ENCODE peak calls at places on chromosomes 4 and X, in ten cellular contexts. One of them, this sample, is unnamed.

GRCh38 chr4:95129036-95129435 is 371.3 kb downstream of the BMPR1B start:
- DNase-seq in lower lobe of right lung: no peak
- DNase-seq in kidney: no peak
- DNase-seq in AG09309: no peak
- DNase-seq in A673: peak; percentile 35
- DNase-seq in cardiac fibroblast: peak; percentile 62
- DNase-seq in foreskin fibroblast: no peak
- DNase-seq in AG04449: no peak
- DNase-seq in tibial nerve: no peak
- DNase-seq in choroid plexus epithelial cell: peak; percentile 30
- DNase-seq in this sample: no peak

GRCh38 chr4:144291164-144291563 is 150.6 kb upstream of the GYPA start:
- DNase-seq in cardiac fibroblast: no peak
- DNase-seq in AG04449: no peak
- DNase-seq in foreskin fibroblast: no peak
- DNase-seq in AG09309: no peak
- DNase-seq in kidney: no peak
- DNase-seq in choroid plexus epithelial cell: no peak
- DNase-seq in A673: no peak
- DNase-seq in tibial nerve: no peak
- DNase-seq in lower lobe of right lung: no peak
- DNase-seq in this sample: no peak

GRCh38 chrX:15158736-15159406 is 111.0 kb downstream of the ASB9 start:
- DNase-seq in cardiac fibroblast: no peak
- DNase-seq in tibial nerve: no peak
- DNase-seq in lower lobe of right lung: no peak
- DNase-seq in choroid plexus epithelial cell: no peak
- DNase-seq in foreskin fibroblast: no peak
- DNase-seq in AG09309: no peak
- DNase-seq in AG04449: no peak
- DNase-seq in A673: no peak
- DNase-seq in kidney: no peak
- DNase-seq in this sample: peak; percentile 25

GRCh38 chrX:106928227-106928626 is 8.0 kb downstream of the CLDN2 start:
- DNase-seq in cardiac fibroblast: no peak
- DNase-seq in lower lobe of right lung: no peak
- DNase-seq in kidney: no peak
- DNase-seq in tibial nerve: no peak
- DNase-seq in choroid plexus epithelial cell: no peak
- DNase-seq in foreskin fibroblast: no peak
- DNase-seq in A673: no peak
- DNase-seq in AG04449: no peak
- DNase-seq in AG09309: no peak
- DNase-seq in this sample: no peak

GRCh38 chrX:17377047-17377692 is 2.2 kb downstream of the NHS start:
- DNase-seq in AG04449: no peak
- DNase-seq in foreskin fibroblast: peak; percentile 75
- DNase-seq in AG09309: no peak
- DNase-seq in kidney: peak; percentile 80
- DNase-seq in choroid plexus epithelial cell: peak; percentile 22
- DNase-seq in lower lobe of right lung: no peak
- DNase-seq in tibial nerve: peak; percentile 16
- DNase-seq in A673: no peak
- DNase-seq in cardiac fibroblast: peak; percentile 45
- DNase-seq in this sample: peak; percentile 10

GRCh38 chr4:8238061-8238511 is 31.5 kb upstream of the HTRA3 start:
- DNase-seq in lower lobe of right lung: peak; percentile 53
- DNase-seq in cardiac fibroblast: no peak
- DNase-seq in choroid plexus epithelial cell: no peak
- DNase-seq in AG04449: no peak
- DNase-seq in kidney: no peak
- DNase-seq in tibial nerve: no peak
- DNase-seq in AG09309: no peak
- DNase-seq in foreskin fibroblast: no peak
- DNase-seq in A673: no peak
- DNase-seq in this sample: no peak

GRCh38 chr4:133484287-133484686 is 335.2 kb downstream of the PCDH10 start:
- DNase-seq in AG04449: no peak
- DNase-seq in tibial nerve: no peak
- DNase-seq in cardiac fibroblast: no peak
- DNase-seq in choroid plexus epithelial cell: no peak
- DNase-seq in foreskin fibroblast: no peak
- DNase-seq in A673: no peak
- DNase-seq in kidney: no peak
- DNase-seq in lower lobe of right lung: no peak
- DNase-seq in AG09309: no peak
- DNase-seq in this sample: no peak

GRCh38 chr4:88619973-88620372 is 27.7 kb downstream of the HERC3 start:
- DNase-seq in cardiac fibroblast: peak; percentile 65
- DNase-seq in lower lobe of right lung: no peak
- DNase-seq in tibial nerve: no peak
- DNase-seq in A673: no peak
- DNase-seq in kidney: no peak
- DNase-seq in AG09309: no peak
- DNase-seq in choroid plexus epithelial cell: peak; percentile 41
- DNase-seq in foreskin fibroblast: peak; percentile 51
- DNase-seq in AG04449: peak; percentile 47
- DNase-seq in this sample: no peak

GRCh38 chrX:47218920-47219815 is 687 bp downstream of the CDK16 start:
- DNase-seq in A673: peak; percentile 40
- DNase-seq in cardiac fibroblast: no peak
- DNase-seq in AG04449: no peak
- DNase-seq in foreskin fibroblast: peak; percentile 47
- DNase-seq in kidney: peak; percentile 90
- DNase-seq in tibial nerve: no peak
- DNase-seq in lower lobe of right lung: peak; percentile 61
- DNase-seq in AG09309: no peak
- DNase-seq in choroid plexus epithelial cell: no peak
- DNase-seq in this sample: peak; percentile 55

GRCh38 chr4:121827851-121828250 is 4.2 kb upstream of the CCNA2 start:
- DNase-seq in AG04449: no peak
- DNase-seq in A673: no peak
- DNase-seq in AG09309: peak; percentile 33
- DNase-seq in foreskin fibroblast: peak; percentile 76
- DNase-seq in kidney: no peak
- DNase-seq in choroid plexus epithelial cell: peak; percentile 70
- DNase-seq in lower lobe of right lung: no peak
- DNase-seq in cardiac fibroblast: peak; percentile 58
- DNase-seq in tibial nerve: no peak
- DNase-seq in this sample: no peak

GRCh38 chr4:116180056-116180690 is 905.2 kb downstream of the TRAM1L1 start:
- DNase-seq in AG09309: no peak
- DNase-seq in cardiac fibroblast: peak; percentile 3
- DNase-seq in tibial nerve: no peak
- DNase-seq in foreskin fibroblast: peak; percentile 1
- DNase-seq in lower lobe of right lung: no peak
- DNase-seq in kidney: no peak
- DNase-seq in choroid plexus epithelial cell: peak; percentile 15
- DNase-seq in A673: peak; percentile 73
- DNase-seq in AG04449: no peak
- DNase-seq in this sample: no peak

GRCh38 chr4:76658231-76659102 is 223.4 kb downstream of the SHROOM3 start:
- DNase-seq in foreskin fibroblast: peak; percentile 87
- DNase-seq in cardiac fibroblast: peak; percentile 42
- DNase-seq in choroid plexus epithelial cell: peak; percentile 35
- DNase-seq in A673: no peak
- DNase-seq in tibial nerve: no peak
- DNase-seq in AG09309: peak; percentile 72
- DNase-seq in AG04449: peak; percentile 84
- DNase-seq in kidney: no peak
- DNase-seq in lower lobe of right lung: no peak
- DNase-seq in this sample: no peak

GRCh38 chrX:133493366-133493765 is 78.1 kb upstream of the GPC4 start:
- DNase-seq in tibial nerve: no peak
- DNase-seq in AG04449: no peak
- DNase-seq in AG09309: no peak
- DNase-seq in kidney: no peak
- DNase-seq in A673: no peak
- DNase-seq in choroid plexus epithelial cell: no peak
- DNase-seq in foreskin fibroblast: no peak
- DNase-seq in cardiac fibroblast: no peak
- DNase-seq in lower lobe of right lung: no peak
- DNase-seq in this sample: no peak

GRCh38 chr4:71009796-71010588 is 16.5 kb downstream of the DCK start:
- DNase-seq in AG09309: no peak
- DNase-seq in choroid plexus epithelial cell: peak; percentile 67
- DNase-seq in cardiac fibroblast: peak; percentile 70
- DNase-seq in A673: peak; percentile 49
- DNase-seq in foreskin fibroblast: peak; percentile 63
- DNase-seq in lower lobe of right lung: no peak
- DNase-seq in tibial nerve: no peak
- DNase-seq in kidney: no peak
- DNase-seq in AG04449: no peak
- DNase-seq in this sample: no peak
- TF ChIP-seq CTCF in AG09309: peak; percentile 47
- TF ChIP-seq CTCF in choroid plexus epithelial cell: peak; percentile 59
- TF ChIP-seq CTCF in cardiac fibroblast: peak; percentile 56
- TF ChIP-seq CTCF in A673: peak; percentile 63
- TF ChIP-seq CTCF in foreskin fibroblast: peak; percentile 62
- TF ChIP-seq CTCF in lower lobe of right lung: peak; percentile 66
- TF ChIP-seq CTCF in tibial nerve: peak; percentile 47
- TF ChIP-seq CTCF in kidney: peak; percentile 55
- TF ChIP-seq CTCF in AG04449: peak; percentile 26
- TF ChIP-seq CTCF in this sample: peak; percentile 63

GRCh38 chr4:81628489-81628888 is 156.8 kb upstream of the RASGEF1B start:
- DNase-seq in cardiac fibroblast: no peak
- DNase-seq in foreskin fibroblast: no peak
- DNase-seq in A673: no peak
- DNase-seq in lower lobe of right lung: no peak
- DNase-seq in kidney: no peak
- DNase-seq in AG04449: no peak
- DNase-seq in choroid plexus epithelial cell: no peak
- DNase-seq in tibial nerve: no peak
- DNase-seq in AG09309: no peak
- DNase-seq in this sample: no peak
- H3K4me3 ChIP-seq in cardiac fibroblast: no peak overlapping the region
- H3K4me3 ChIP-seq in foreskin fibroblast: no peak overlapping the region
- H3K4me3 ChIP-seq in A673: no peak overlapping the region
- H3K4me3 ChIP-seq in lower lobe of right lung: no peak overlapping the region
- H3K4me3 ChIP-seq in kidney: no peak overlapping the region
- H3K4me3 ChIP-seq in AG04449: no peak overlapping the region
- H3K4me3 ChIP-seq in choroid plexus epithelial cell: no peak overlapping the region
- H3K4me3 ChIP-seq in tibial nerve: no peak overlapping the region
- H3K4me3 ChIP-seq in AG09309: no peak overlapping the region
- H3K4me3 ChIP-seq in this sample: no peak overlapping the region

DNA sequence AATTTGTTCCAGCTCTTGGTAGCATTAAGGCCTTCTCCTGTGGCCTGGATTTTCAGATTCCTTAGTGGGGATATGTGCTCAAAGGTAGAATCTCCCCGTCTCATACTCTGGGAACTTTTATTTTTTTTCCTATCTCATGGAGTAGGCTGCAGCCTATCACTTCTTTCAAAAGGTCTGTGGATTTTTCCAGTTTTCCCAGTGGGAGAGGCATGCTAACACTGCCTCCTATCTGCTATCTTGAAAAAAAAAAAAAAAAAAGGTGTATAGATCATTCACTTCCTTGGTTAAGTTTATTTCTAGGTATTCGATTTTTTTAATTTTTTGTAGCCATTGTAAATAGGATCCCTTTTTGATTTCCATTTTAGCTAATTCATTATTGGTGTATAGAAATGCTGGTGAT is 67.1 kb downstream of the IL15 start:
- DNase-seq in cardiac fibroblast: no peak
- DNase-seq in lower lobe of right lung: no peak
- DNase-seq in AG09309: no peak
- DNase-seq in kidney: no peak
- DNase-seq in foreskin fibroblast: peak; percentile 42
- DNase-seq in A673: no peak
- DNase-seq in tibial nerve: no peak
- DNase-seq in choroid plexus epithelial cell: no peak
- DNase-seq in AG04449: no peak
- DNase-seq in this sample: no peak
- TF ChIP-seq CTCF in cardiac fibroblast: no peak
- TF ChIP-seq CTCF in lower lobe of right lung: no peak
- TF ChIP-seq CTCF in AG09309: no peak
- TF ChIP-seq CTCF in kidney: no peak
- TF ChIP-seq CTCF in foreskin fibroblast: no peak
- TF ChIP-seq CTCF in A673: peak; percentile 22
- TF ChIP-seq CTCF in tibial nerve: no peak
- TF ChIP-seq CTCF in choroid plexus epithelial cell: peak; percentile 22
- TF ChIP-seq CTCF in AG04449: no peak
- TF ChIP-seq CTCF in this sample: no peak

GRCh38 chrX:19513383-19513782 is 1.9 kb downstream of the MAP3K15 start:
- DNase-seq in choroid plexus epithelial cell: peak; percentile 5
- DNase-seq in tibial nerve: no peak
- DNase-seq in AG09309: no peak
- DNase-seq in AG04449: no peak
- DNase-seq in cardiac fibroblast: no peak
- DNase-seq in foreskin fibroblast: peak; percentile 21
- DNase-seq in lower lobe of right lung: peak; percentile 45
- DNase-seq in kidney: no peak
- DNase-seq in A673: no peak
- DNase-seq in this sample: no peak

GRCh38 chrX:19517965-19518364 is 2.7 kb upstream of the MAP3K15 start:
- DNase-seq in AG04449: no peak
- DNase-seq in kidney: no peak
- DNase-seq in tibial nerve: no peak
- DNase-seq in foreskin fibroblast: no peak
- DNase-seq in choroid plexus epithelial cell: no peak
- DNase-seq in cardiac fibroblast: no peak
- DNase-seq in AG09309: no peak
- DNase-seq in A673: no peak
- DNase-seq in lower lobe of right lung: no peak
- DNase-seq in this sample: no peak

GRCh38 chrX:19514791-19515614 is at the start of gene MAP3K15:
- DNase-seq in tibial nerve: no peak
- DNase-seq in lower lobe of right lung: peak; percentile 59
- DNase-seq in foreskin fibroblast: peak; percentile 47
- DNase-seq in cardiac fibroblast: peak; percentile 5
- DNase-seq in A673: peak; percentile 45
- DNase-seq in AG09309: no peak
- DNase-seq in AG04449: no peak
- DNase-seq in kidney: peak; percentile 70
- DNase-seq in choroid plexus epithelial cell: no peak
- DNase-seq in this sample: peak; percentile 18

GRCh38 chrX:19512961-19513360 is 2.3 kb downstream of the MAP3K15 start:
- DNase-seq in lower lobe of right lung: no peak
- DNase-seq in choroid plexus epithelial cell: no peak
- DNase-seq in tibial nerve: no peak
- DNase-seq in AG09309: no peak
- DNase-seq in A673: no peak
- DNase-seq in kidney: no peak
- DNase-seq in AG04449: no peak
- DNase-seq in cardiac fibroblast: no peak
- DNase-seq in foreskin fibroblast: no peak
- DNase-seq in this sample: no peak

DNA sequence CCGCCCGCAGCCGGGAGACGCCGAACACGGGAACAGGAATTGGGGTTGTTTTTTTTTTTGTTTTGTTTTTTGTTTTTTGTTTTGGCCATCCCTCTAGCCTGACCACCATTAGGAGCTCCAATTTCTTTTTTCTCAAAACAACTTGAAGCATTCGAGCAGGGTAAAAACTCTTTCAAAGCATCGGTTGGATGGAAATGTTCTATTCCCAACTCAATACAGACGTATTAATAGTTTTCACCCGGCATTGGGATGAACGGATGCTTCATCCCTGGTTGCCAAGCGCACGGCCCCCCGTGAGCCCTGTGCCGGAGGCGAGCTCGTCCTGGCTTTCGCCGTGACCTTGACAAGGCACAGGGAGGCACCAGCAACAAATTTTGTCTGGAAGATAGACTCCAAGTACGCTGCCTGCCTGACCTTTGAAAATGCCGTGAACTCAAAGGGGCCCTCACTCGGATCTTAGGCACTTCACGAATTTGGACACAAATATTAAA is 352 bp upstream of the MAP3K15 start:
- DNase-seq in tibial nerve: no peak
- DNase-seq in A673: no peak
- DNase-seq in foreskin fibroblast: no peak
- DNase-seq in lower lobe of right lung: no peak
- DNase-seq in kidney: no peak
- DNase-seq in AG09309: no peak
- DNase-seq in cardiac fibroblast: no peak
- DNase-seq in choroid plexus epithelial cell: no peak
- DNase-seq in AG04449: no peak
- DNase-seq in this sample: no peak
- H3K4me3 ChIP-seq in tibial nerve: peak overlapping the region; percentile 33
- H3K4me3 ChIP-seq in A673: no peak overlapping the region
- H3K4me3 ChIP-seq in foreskin fibroblast: no peak overlapping the region
- H3K4me3 ChIP-seq in lower lobe of right lung: peak overlapping the region; percentile 48
- H3K4me3 ChIP-seq in kidney: peak overlapping the region; percentile 41
- H3K4me3 ChIP-seq in AG09309: no peak overlapping the region
- H3K4me3 ChIP-seq in cardiac fibroblast: no peak overlapping the region
- H3K4me3 ChIP-seq in choroid plexus epithelial cell: no peak overlapping the region
- H3K4me3 ChIP-seq in AG04449: no peak overlapping the region
- H3K4me3 ChIP-seq in this sample: no peak overlapping the region